ENCODE peak calls at places on chromosome 19, in four cellular contexts. L is uterus; T is effector memory CD4-positive, alpha-beta T cell; J is neuronal stem cell. Q is an unnamed sample.

GRCh38 chr19:440391-441212 is 20.2 kb downstream of the SHC2 start:
- DNase-seq in J (no peak), T (no peak), L (no peak), Q (no peak)

GRCh38 chr19:46447006-46447405 is 18.3 kb upstream of the PNMA8C start:
- DNase-seq in L (no peak), T (no peak), J (no peak), Q (no peak)

GRCh38 chr19:9148687-9149086 is 8.5 kb downstream of the ZNF317 start:
- DNase-seq in L (no peak), J (no peak), T (no peak), Q (no peak)

GRCh38 chr19:1435378-1435989 is 2.7 kb upstream of the RPS15 start:
- DNase-seq in L (no peak), T (no peak), J (no peak), Q (no peak)

GRCh38 chr19:35856546-35857149 is at the start of gene KIRREL2:
- DNase-seq in L (no peak), J (peak; percentile 63), T (no peak), Q (no peak)

GRCh38 chr19:40191836-40192646 is 815 bp downstream of the MAP3K10 start:
- DNase-seq in T (no peak), L (peak; percentile 35), J (peak; percentile 61), Q (peak; percentile 42)

GRCh38 chr19:45423033-45423588 is 606 bp downstream of the ERCC1 start:
- DNase-seq in J (no peak), L (no peak), T (no peak), Q (no peak)

GRCh38 chr19:7605490-7606222 is 10.0 kb downstream of the CAMSAP3 start:
- DNase-seq in J (no peak), L (no peak), T (no peak), Q (no peak)

DNA sequence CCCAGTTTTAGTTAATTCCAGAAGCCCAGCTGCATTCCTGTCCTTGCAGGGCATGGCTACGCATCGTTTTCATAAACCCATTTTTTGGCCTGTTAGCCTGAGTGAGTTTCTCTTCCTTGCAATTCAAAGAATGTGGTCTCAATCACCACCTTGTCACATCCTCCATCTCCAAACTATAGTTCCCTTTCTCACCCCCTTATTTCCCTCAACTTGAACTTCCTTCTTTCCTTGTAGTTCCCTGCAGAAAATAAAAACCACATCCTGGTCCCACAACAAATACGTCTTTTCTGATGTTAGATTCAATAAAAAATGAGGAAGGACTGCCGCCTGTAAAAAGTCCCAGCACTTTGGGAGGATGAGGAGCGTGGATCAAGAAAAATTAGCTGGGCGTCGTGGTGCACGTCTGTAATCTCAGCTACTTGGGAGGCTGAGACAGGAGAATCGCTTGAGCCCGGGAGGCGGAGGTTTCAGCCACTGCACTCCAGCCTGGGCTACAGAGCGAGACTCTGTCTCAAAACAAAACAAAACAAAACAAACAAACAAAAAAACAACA is 13.2 kb downstream of the ADGRE3 start:
- DNase-seq in J (no peak), T (no peak), L (no peak), Q (no peak)
- H3K4me3 ChIP-seq in J (no peak overlapping the region), T (no peak overlapping the region), L (no peak overlapping the region), Q (no peak overlapping the region)

GRCh38 chr19:15201374-15202023 is 704 bp upstream of the NOTCH3 start:
- DNase-seq in J (no peak), L (no peak), T (no peak), Q (no peak)

GRCh38 chr19:15200575-15201364 is at the start of gene NOTCH3:
- DNase-seq in T (no peak), J (peak; percentile 51), L (no peak), Q (peak; percentile 48)

GRCh38 chr19:15199219-15199651 is 1.6 kb downstream of the NOTCH3 start:
- DNase-seq in T (no peak), L (no peak), J (no peak), Q (no peak)

GRCh38 chr19:15198006-15198356 is 2.8 kb downstream of the NOTCH3 start:
- DNase-seq in T (no peak), J (no peak), L (no peak), Q (no peak)

GRCh38 chr19:15199652-15200574 is 882 bp downstream of the NOTCH3 start:
- DNase-seq in L (no peak), J (peak; percentile 83), T (no peak), Q (no peak)
- H3K4me3 ChIP-seq in L (peak overlapping the region; percentile 32), J (peak overlapping the region; percentile 88), T (peak overlapping the region; percentile 37), Q (peak overlapping the region; percentile 44)

DNA sequence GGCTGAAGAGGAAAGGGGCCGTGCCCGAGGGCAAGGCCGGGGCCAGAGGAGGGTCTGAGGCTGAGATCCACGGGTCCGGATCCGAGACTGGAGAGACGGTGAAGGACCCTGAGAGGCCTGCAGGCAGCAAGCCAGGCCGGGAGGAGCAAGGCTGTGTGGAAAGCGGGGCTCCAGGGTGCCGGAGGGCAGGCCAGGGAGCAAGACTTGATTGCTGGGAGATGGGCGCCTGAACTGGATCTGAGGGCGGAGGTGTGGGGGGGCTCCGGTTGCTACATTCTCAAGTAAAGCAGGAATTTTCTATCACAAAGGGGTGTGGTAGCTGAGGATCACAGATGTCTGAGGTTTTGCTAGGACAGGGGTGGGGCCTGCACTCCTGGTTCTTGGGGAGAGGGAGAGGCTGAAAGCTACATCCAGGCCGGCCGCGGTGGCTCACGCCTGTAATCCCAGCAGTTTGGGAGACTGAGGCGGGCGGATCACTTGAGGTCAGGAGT is 3.8 kb downstream of the MAMSTR start:
- DNase-seq in J (no peak), L (peak; percentile 63), T (no peak), Q (no peak)
- H3K4me3 ChIP-seq in J (no peak overlapping the region), L (peak overlapping the region; percentile 39), T (no peak overlapping the region), Q (peak overlapping the region; percentile 66)

GRCh38 chr19:42326969-42327368 is 1.5 kb downstream of the MEGF8 start:
- DNase-seq in T (no peak), J (no peak), L (no peak), Q (no peak)
- H3K4me3 ChIP-seq in T (no peak overlapping the region), J (no peak overlapping the region), L (peak overlapping the region; percentile 90), Q (no peak overlapping the region)

GRCh38 chr19:18397242-18398202 is at the start of gene LRRC25:
- DNase-seq in L (no peak), T (no peak), J (peak; percentile 57), Q (peak; percentile 71)
- H3K4me3 ChIP-seq in L (no peak within 1 kb of the TSS), T (no peak within 1 kb of the TSS), J (peak within 1 kb of the TSS; percentile 45), Q (peak within 1 kb of the TSS; percentile 30)

DNA sequence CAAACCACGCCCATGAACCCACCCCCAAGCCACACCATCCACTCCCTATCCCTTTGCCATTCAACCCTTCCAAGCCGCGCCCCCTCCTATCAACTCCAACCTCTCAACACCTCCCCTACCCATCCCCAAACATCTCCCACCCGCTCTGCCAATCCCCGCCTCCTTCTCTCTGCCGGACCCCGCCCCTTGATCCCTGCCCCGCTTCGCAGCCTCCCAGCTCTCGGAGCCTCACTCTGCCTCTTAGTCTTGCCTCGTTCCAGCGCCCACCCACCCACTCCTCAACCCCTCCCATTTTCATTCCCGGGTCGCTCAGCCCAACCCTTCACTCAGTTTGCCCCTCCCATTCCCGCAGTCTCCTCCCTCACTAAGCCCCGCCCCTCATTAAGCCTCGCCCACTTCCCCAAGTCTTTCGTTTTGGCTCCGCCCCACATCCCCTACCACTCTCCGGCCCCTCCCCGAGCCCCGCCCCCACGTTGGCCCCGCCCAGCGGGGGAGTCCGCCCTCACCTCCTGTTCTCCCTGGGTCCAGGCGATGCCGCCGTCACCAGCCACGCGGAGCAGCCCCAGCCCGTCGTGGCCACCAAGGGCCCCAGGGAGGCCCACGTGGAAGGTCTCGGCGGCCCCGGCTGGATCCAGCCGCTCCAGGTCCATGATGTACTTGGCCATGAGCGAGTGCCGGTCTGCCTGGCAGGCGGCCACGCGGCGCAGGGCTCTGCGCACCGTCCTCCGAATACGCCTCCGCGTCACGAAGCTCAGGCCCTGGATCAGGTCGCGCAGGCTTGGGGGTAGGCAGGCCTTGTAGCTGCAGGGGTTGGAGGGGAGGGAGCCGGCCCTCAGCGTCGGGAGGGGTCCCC is 5.7 kb downstream of the JAK3 start:
- DNase-seq in L (peak; percentile 76), J (peak; percentile 99), T (peak; percentile 22), Q (peak; percentile 75)
- H3K4me3 ChIP-seq in L (peak overlapping the region; percentile 41), J (peak overlapping the region; percentile 78), T (no peak overlapping the region), Q (no peak overlapping the region)

DNA sequence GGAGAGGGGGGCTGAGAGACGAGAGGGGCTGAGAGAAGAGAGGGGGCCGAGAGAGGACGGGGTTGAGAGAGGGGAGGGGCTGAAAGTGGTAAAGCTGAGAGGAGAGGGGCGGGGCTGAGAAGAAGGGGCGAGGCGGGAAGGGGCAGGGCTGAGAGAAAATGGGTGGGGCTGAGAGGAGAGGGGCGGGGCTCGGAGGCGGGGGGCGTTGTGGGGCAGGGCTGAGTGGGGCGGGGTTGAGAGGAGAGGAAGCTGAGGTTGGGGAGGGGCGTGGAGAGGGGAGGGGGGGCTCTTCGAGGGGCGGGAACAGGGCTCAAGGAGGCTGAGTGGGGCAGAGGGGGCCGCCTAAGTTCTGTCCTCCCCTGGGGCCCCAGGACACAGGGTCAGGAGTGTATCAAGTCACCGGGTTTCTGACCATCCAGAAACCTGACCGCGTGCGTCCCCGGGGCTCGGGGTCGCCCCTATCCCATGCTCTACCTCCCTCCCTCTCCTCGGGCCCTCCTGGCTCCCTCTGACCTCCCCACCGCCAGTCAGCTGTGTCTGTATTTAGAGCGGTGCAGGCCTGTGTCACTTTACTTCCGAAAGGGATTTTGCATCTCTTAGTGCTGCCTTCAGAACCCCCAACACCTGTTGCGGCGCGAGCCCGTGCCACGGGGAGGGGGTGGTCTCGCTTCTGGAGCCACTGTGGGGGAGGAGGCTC is 38.6 kb upstream of the SEMA6B start:
- DNase-seq in J (peak; percentile 77), T (peak; percentile 16), L (no peak), Q (peak; percentile 28)
- H3K4me3 ChIP-seq in J (peak overlapping the region; percentile 55), T (no peak overlapping the region), L (no peak overlapping the region), Q (no peak overlapping the region)

Q was measured in heart left ventricle.